ENCODE peak calls at places on chromosome 21, in eight cellular contexts. O, Q, I, T, D, C, N and U are unnamed samples. For H3K4me1, the result is how much of the 10 kb centered on the place peaks cover.

GRCh38 chr21:29231781-29232548 is 66.8 kb upstream of the BACH1 start:
- DNase-seq in Q (no peak), T (no peak), N (no peak), C (no peak), D (no peak), I (no peak), O (no peak), U (no peak)

GRCh38 chr21:34807881-34808568 is 139.2 kb downstream of the CLIC6 start:
- DNase-seq in N (no peak), D (peak), T (peak), O (peak), I (no peak), C (peak), Q (peak), U (no peak)

GRCh38 chr21:25501996-25502665 is 105.2 kb downstream of the MRPL39 start:
- DNase-seq in Q (no peak), D (no peak), N (no peak), C (no peak), T (no peak), I (no peak), O (no peak), U (no peak)

GRCh38 chr21:42426424-42426823 is 22.7 kb downstream of the UBASH3A start:
- DNase-seq in C (no peak), Q (no peak), N (no peak), I (no peak), O (no peak), D (no peak), T (no peak), U (no peak)

GRCh38 chr21:34147835-34148804 is 74.7 kb downstream of the MRPS6 start:
- DNase-seq in Q (no peak), C (peak), T (no peak), D (no peak), O (no peak), N (no peak), I (no peak), U (no peak)

GRCh38 chr21:34698270-34699015 is 29.6 kb downstream of the CLIC6 start:
- DNase-seq in T (no peak), Q (no peak), C (no peak), O (no peak), D (no peak), N (no peak), I (no peak), U (no peak)

GRCh38 chr21:15853126-15853525 is 123.3 kb downstream of the USP25 start:
- DNase-seq in O (no peak), N (no peak), Q (no peak), D (no peak), T (no peak), I (no peak), C (no peak), U (no peak)

GRCh38 chr21:21612446-21612845 is 614.2 kb downstream of the NCAM2 start:
- DNase-seq in N (no peak), Q (no peak), C (no peak), O (peak), I (no peak), D (no peak), T (no peak), U (no peak)

GRCh38 chr21:41247561-41247968 is 69.0 kb upstream of the FAM3B start:
- DNase-seq in D (peak), T (no peak), Q (no peak), C (no peak), O (no peak), I (peak), N (peak), U (peak)

DNA sequence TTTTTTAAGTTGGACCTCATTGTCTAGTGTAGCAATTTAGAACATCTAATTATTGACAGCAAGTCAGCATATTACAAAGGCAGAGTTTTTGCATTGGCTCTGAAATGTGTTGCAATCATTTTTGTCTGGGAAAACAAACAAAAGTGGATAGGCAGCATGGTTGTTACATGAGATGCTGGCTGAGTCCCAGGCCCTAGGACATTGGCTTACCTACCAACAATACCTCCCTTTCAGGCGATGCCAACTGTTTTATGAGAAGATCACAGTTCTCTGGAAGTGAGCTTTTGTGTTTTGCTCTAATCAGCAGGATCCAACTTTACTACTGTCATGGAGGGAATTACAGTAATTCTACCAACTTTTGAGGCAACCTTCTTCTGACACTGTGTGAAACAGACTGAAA is 71.5 kb upstream of the CXADR start:
- DNase-seq in O (peak), C (no peak), T (no peak), D (no peak), N (no peak), I (no peak), Q (peak), U (peak)
- H3K4me1 ChIP-seq in O (under half), C (under half), T (under half), D (under half), N (under half), I (under half), Q (under half), U (under half)

GRCh38 chr21:36641346-36641745 is 57.6 kb upstream of the SIM2 start:
- DNase-seq in N (no peak), D (no peak), I (no peak), O (no peak), C (no peak), T (no peak), Q (no peak), U (no peak)
- H3K27ac ChIP-seq in N (no peak), D (no peak), I (no peak), O (no peak), C (no peak), T (no peak), Q (no peak), U (no peak)

DNA sequence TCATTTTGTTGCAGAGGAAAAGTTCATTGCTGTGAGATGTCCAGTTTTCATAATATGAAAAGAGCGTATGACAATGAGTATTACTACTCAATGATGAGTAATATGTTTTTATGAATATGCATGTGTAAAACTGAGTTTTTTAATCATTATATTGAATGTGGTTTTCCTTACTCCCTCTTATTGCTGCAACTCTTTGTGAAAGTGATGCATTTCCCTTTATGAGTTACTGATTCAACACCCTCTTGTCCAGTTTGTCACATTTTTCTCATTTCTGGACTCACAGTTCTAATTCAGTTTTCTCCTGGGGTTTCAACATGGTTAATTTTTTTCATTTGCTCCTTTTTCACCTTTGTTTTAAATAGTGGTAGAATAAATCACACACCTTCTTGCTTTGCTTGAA is 35.2 kb upstream of the KCNJ15 start:
- DNase-seq in T (no peak), N (no peak), D (no peak), O (no peak), C (no peak), Q (no peak), I (no peak), U (no peak)
- H3K4me3 ChIP-seq in T (no peak), N (no peak), D (no peak), O (no peak), C (no peak), Q (no peak), I (no peak), U (no peak)

DNA sequence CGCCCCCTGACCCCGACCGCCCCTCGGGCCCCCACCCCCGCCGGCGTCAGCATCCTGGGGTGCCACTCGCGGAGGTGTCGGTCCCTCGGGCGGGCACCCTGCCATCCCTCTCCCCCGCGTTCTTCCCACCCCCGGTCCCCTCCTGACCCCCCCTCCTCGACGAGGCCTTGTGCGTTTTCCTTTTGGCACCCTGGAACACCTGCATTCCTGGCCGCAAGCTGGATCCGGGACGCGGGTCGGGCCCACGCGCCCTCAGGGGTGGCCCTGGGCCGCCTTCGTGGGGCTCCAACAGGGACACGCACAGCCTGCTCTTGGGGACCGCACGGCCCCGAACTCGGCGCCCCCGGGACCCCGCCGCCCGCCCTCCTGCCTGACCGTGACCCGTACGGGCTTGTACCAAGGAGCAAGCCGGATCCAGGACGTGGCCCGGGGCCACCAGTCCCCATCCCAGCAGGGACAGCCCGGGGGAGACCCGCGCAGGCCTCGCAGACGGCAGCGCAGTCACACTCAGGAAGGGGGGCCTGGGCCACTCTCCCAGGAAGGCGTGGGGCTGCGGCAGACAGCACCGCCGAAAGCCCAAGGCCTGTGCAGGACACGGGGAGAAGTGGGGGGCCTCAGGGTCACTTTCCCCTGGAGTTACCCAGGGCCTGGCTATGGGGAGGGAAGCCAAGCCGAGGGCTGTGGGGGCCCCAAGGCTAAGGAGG is 579 bp upstream of the SLC19A1 start:
- DNase-seq in Q (peak), N (peak), I (no peak), T (no peak), O (no peak), C (peak), D (peak), U (no peak)
- H3K4me1 ChIP-seq in Q (under half), N (under half), I (under half), T (under half), O (under half), C (under half), D (under half), U (under half)

GRCh38 chr21:23886828-23887708 is 1720.2 kb downstream of the MRPL39 start:
- DNase-seq in D (no peak), T (no peak), O (no peak), C (no peak), Q (no peak), I (no peak), N (no peak), U (no peak)
- H3K27ac ChIP-seq in D (no peak), T (no peak), O (no peak), C (no peak), Q (no peak), I (no peak), N (no peak), U (no peak)